ENCODE peak calls at places on chromosomes 12 and 14, in ten cellular contexts. X is breast epithelium, C is heart left ventricle, K is GM12892, N is EH, R is stomach, T is occipital lobe, S is Ammon's horn, Q is activated T-cell treated with anti-CD3 and anti-CD28 coated beads for 48 hours, M is H7. P is an unnamed sample.
A peak's percentile ranks its signal among the peaks of the same experiment; 100 is the strongest.

GRCh38 chr12:81128930-81129554 is 51.2 kb downstream of the ACSS3 start:
- DNase-seq in Q (no peak), X (no peak), T (no peak), S (peak; percentile 41), M (peak; percentile 26), R (no peak), N (peak; percentile 55), C (peak; percentile 24), K (no peak), P (peak; percentile 81)

GRCh38 chr12:111574797-111575443 is 24.2 kb downstream of the ATXN2 start:
- DNase-seq in S (no peak), C (no peak), T (no peak), Q (no peak), M (no peak), K (no peak), N (no peak), X (no peak), R (no peak), P (no peak)

GRCh38 chr12:7642876-7643309 is 22.8 kb downstream of the APOBEC1 start:
- DNase-seq in T (no peak), Q (peak; percentile 22), M (no peak), K (no peak), X (no peak), R (no peak), N (peak; percentile 30), S (no peak), C (no peak), P (peak; percentile 72)

GRCh38 chr14:42000450-42000849 is 393.8 kb downstream of the LRFN5 start:
- DNase-seq in N (no peak), M (no peak), Q (no peak), X (no peak), C (no peak), R (no peak), S (no peak), T (no peak), K (no peak), P (no peak)

GRCh38 chr14:76770521-76771431 is 9.5 kb downstream of the VASH1 start:
- DNase-seq in M (no peak), X (no peak), K (no peak), N (no peak), Q (no peak), S (no peak), T (no peak), C (no peak), R (no peak), P (no peak)

GRCh38 chr14:89618309-89618708 is 201.3 kb upstream of the FOXN3 start:
- DNase-seq in Q (no peak), K (no peak), S (no peak), N (peak; percentile 44), R (no peak), T (no peak), X (no peak), M (no peak), C (no peak), P (no peak)

GRCh38 chr12:33669349-33669748 is 229.7 kb upstream of the SYT10 start:
- DNase-seq in T (no peak), Q (no peak), R (no peak), N (no peak), K (no peak), C (no peak), X (no peak), M (no peak), S (no peak), P (no peak)

GRCh38 chr12:78559441-78559840 is 305.1 kb upstream of the SYT1 start:
- DNase-seq in X (no peak), M (no peak), S (peak; percentile 3), C (no peak), Q (no peak), T (no peak), N (no peak), K (no peak), R (no peak), P (no peak)

GRCh38 chr12:34526946-34527345 is 504.6 kb downstream of the ALG10 start:
- DNase-seq in X (no peak), R (no peak), C (no peak), S (no peak), N (no peak), K (no peak), T (no peak), M (no peak), Q (no peak), P (no peak)

GRCh38 chr14:88420187-88420586 is 34.7 kb downstream of the SPATA7 start:
- DNase-seq in X (no peak), M (no peak), C (no peak), T (no peak), Q (no peak), N (no peak), K (no peak), R (no peak), S (no peak), P (no peak)

GRCh38 chr14:20667957-20668356 is 16.4 kb upstream of the RNASE4 start:
- DNase-seq in Q (no peak), N (no peak), C (no peak), M (no peak), X (no peak), S (no peak), T (no peak), R (no peak), K (no peak), P (no peak)

GRCh38 chr12:106078358-106079025 is 60.3 kb downstream of the NUAK1 start:
- DNase-seq in C (peak; percentile 86), N (peak; percentile 94), Q (no peak), T (peak; percentile 83), K (no peak), S (peak; percentile 89), R (no peak), X (no peak), M (no peak), P (no peak)

GRCh38 chr14:88613552-88614010 is 50.7 kb downstream of the ZC3H14 start:
- DNase-seq in M (no peak), X (no peak), T (no peak), S (no peak), N (peak; percentile 66), K (no peak), R (peak; percentile 27), C (no peak), Q (no peak), P (no peak)

GRCh38 chr12:21814327-21814726 is 39.8 kb upstream of the KCNJ8 start:
- DNase-seq in K (no peak), T (no peak), X (no peak), N (no peak), R (no peak), C (no peak), M (no peak), S (no peak), Q (no peak), P (no peak)

GRCh38 chr12:123004287-123004686 is 23.8 kb downstream of the ARL6IP4 start:
- DNase-seq in T (no peak), K (no peak), C (no peak), X (no peak), N (no peak), R (no peak), Q (no peak), M (no peak), S (no peak), P (no peak)

GRCh38 chr12:13981296-13981962 is at the start of gene GRIN2B:
- DNase-seq in T (peak; percentile 46), N (no peak), Q (no peak), M (peak; percentile 80), S (peak; percentile 62), K (peak; percentile 5), C (no peak), X (no peak), R (no peak), P (peak; percentile 76)

GRCh38 chr12:66351301-66351700 is 49.0 kb downstream of the HELB start:
- DNase-seq in K (no peak), Q (no peak), S (no peak), N (no peak), M (no peak), X (no peak), C (no peak), R (no peak), T (no peak), P (no peak)

GRCh38 chr12:129258781-129259318 is 405.6 kb downstream of the GLT1D1 start:
- DNase-seq in T (no peak), X (no peak), M (no peak), R (no peak), S (no peak), K (no peak), C (no peak), Q (no peak), N (no peak), P (no peak)

GRCh38 chr12:25051583-25052190 is 102.8 kb upstream of the BCAT1 start:
- DNase-seq in N (no peak), S (no peak), R (no peak), X (no peak), K (peak; percentile 20), C (no peak), M (no peak), Q (peak; percentile 19), T (no peak), P (no peak)

GRCh38 chr14:35351497-35351896 is 53.1 kb downstream of the NFKBIA start:
- DNase-seq in K (no peak), N (no peak), C (no peak), S (no peak), Q (no peak), M (no peak), R (no peak), X (no peak), T (no peak), P (no peak)